ENCODE peak calls at places on chromosome 3, in seven cellular contexts. One of them, this sample, is unnamed. For H3K4me1, the result is how much of the 10 kb centered on the place peaks cover.

GRCh38 chr3:4042869-4043268 is 243.6 kb downstream of the LRRN1 start:
- DNase-seq in adrenal gland: no peak
- DNase-seq in psoas muscle: no peak
- DNase-seq in transverse colon: no peak
- DNase-seq in lower lobe of right lung: no peak
- DNase-seq in astrocyte: no peak
- DNase-seq in endothelial cell of umbilical vein: no peak
- DNase-seq in this sample: no peak

GRCh38 chr3:48157215-48157840 is 30.9 kb downstream of the CDC25A start:
- DNase-seq in astrocyte: peak
- DNase-seq in adrenal gland: no peak
- DNase-seq in endothelial cell of umbilical vein: no peak
- DNase-seq in lower lobe of right lung: peak
- DNase-seq in psoas muscle: no peak
- DNase-seq in transverse colon: no peak
- DNase-seq in this sample: no peak

GRCh38 chr3:58531956-58532355 is 5.0 kb downstream of the ACOX2 start:
- DNase-seq in astrocyte: no peak
- DNase-seq in adrenal gland: no peak
- DNase-seq in endothelial cell of umbilical vein: no peak
- DNase-seq in transverse colon: no peak
- DNase-seq in psoas muscle: no peak
- DNase-seq in lower lobe of right lung: no peak
- DNase-seq in this sample: no peak

GRCh38 chr3:126745760-126746394 is 41.8 kb downstream of the CHCHD6 start:
- DNase-seq in astrocyte: no peak
- DNase-seq in lower lobe of right lung: peak
- DNase-seq in transverse colon: peak
- DNase-seq in psoas muscle: peak
- DNase-seq in adrenal gland: peak
- DNase-seq in endothelial cell of umbilical vein: no peak
- DNase-seq in this sample: no peak

GRCh38 chr3:181610973-181611265 is 100.8 kb upstream of the SOX2 start:
- DNase-seq in endothelial cell of umbilical vein: peak
- DNase-seq in psoas muscle: no peak
- DNase-seq in astrocyte: no peak
- DNase-seq in lower lobe of right lung: no peak
- DNase-seq in transverse colon: no peak
- DNase-seq in adrenal gland: no peak
- DNase-seq in this sample: no peak

GRCh38 chr3:136979684-136980083 is 21.9 kb downstream of the IL20RB start:
- DNase-seq in lower lobe of right lung: no peak
- DNase-seq in psoas muscle: no peak
- DNase-seq in transverse colon: no peak
- DNase-seq in endothelial cell of umbilical vein: no peak
- DNase-seq in astrocyte: peak
- DNase-seq in adrenal gland: no peak
- DNase-seq in this sample: no peak

GRCh38 chr3:36403661-36404060 is 23.4 kb downstream of the STAC start:
- DNase-seq in psoas muscle: no peak
- DNase-seq in lower lobe of right lung: no peak
- DNase-seq in endothelial cell of umbilical vein: no peak
- DNase-seq in adrenal gland: no peak
- DNase-seq in transverse colon: no peak
- DNase-seq in astrocyte: no peak
- DNase-seq in this sample: no peak

GRCh38 chr3:173399001-173399400 is 1.5 kb downstream of the NLGN1 start:
- DNase-seq in adrenal gland: no peak
- DNase-seq in lower lobe of right lung: no peak
- DNase-seq in endothelial cell of umbilical vein: peak
- DNase-seq in psoas muscle: no peak
- DNase-seq in transverse colon: no peak
- DNase-seq in astrocyte: no peak
- DNase-seq in this sample: no peak

GRCh38 chr3:66392512-66392911 is 108.3 kb downstream of the LRIG1 start:
- DNase-seq in psoas muscle: no peak
- DNase-seq in endothelial cell of umbilical vein: no peak
- DNase-seq in lower lobe of right lung: no peak
- DNase-seq in astrocyte: no peak
- DNase-seq in adrenal gland: no peak
- DNase-seq in transverse colon: no peak
- DNase-seq in this sample: no peak

GRCh38 chr3:67018105-67018788 is 20.1 kb downstream of the KBTBD8 start:
- DNase-seq in lower lobe of right lung: peak
- DNase-seq in adrenal gland: peak
- DNase-seq in psoas muscle: no peak
- DNase-seq in astrocyte: no peak
- DNase-seq in endothelial cell of umbilical vein: no peak
- DNase-seq in transverse colon: peak
- DNase-seq in this sample: no peak

GRCh38 chr3:72951259-72951722 is 45.3 kb upstream of the PPP4R2 start:
- DNase-seq in endothelial cell of umbilical vein: no peak
- DNase-seq in psoas muscle: no peak
- DNase-seq in adrenal gland: no peak
- DNase-seq in lower lobe of right lung: no peak
- DNase-seq in astrocyte: no peak
- DNase-seq in transverse colon: no peak
- DNase-seq in this sample: no peak

GRCh38 chr3:72950372-72950771 is 46.2 kb upstream of the PPP4R2 start:
- DNase-seq in astrocyte: no peak
- DNase-seq in lower lobe of right lung: no peak
- DNase-seq in transverse colon: no peak
- DNase-seq in psoas muscle: no peak
- DNase-seq in endothelial cell of umbilical vein: no peak
- DNase-seq in adrenal gland: no peak
- DNase-seq in this sample: no peak

GRCh38 chr3:72953325-72953956 is 43.2 kb upstream of the PPP4R2 start:
- DNase-seq in lower lobe of right lung: no peak
- DNase-seq in psoas muscle: no peak
- DNase-seq in endothelial cell of umbilical vein: no peak
- DNase-seq in astrocyte: no peak
- DNase-seq in transverse colon: no peak
- DNase-seq in adrenal gland: peak
- DNase-seq in this sample: no peak

GRCh38 chr3:72949016-72949415 is 47.6 kb upstream of the PPP4R2 start:
- DNase-seq in astrocyte: no peak
- DNase-seq in lower lobe of right lung: no peak
- DNase-seq in endothelial cell of umbilical vein: no peak
- DNase-seq in transverse colon: no peak
- DNase-seq in psoas muscle: no peak
- DNase-seq in adrenal gland: no peak
- DNase-seq in this sample: no peak

DNA sequence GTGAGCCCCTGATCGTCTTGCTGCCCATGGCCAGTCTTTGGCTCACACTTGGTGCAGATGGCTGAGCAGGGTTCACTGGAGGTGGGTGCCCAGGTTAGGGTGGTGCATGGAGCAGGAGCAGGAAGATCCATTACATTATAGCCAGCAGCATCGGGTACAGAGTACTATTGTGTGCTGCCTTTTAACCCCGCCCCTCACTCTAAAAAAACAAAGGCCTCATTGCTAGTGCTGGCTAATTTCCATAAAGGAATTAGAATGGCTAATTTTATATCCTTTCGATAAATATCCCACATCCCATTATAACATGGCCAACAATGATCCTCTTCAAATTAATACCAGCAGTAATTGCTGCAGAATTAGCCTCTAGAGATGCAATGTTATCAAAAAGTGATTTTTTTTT is 45.8 kb upstream of the PPP4R2 start:
- DNase-seq in psoas muscle: no peak
- DNase-seq in transverse colon: no peak
- DNase-seq in lower lobe of right lung: no peak
- DNase-seq in astrocyte: no peak
- DNase-seq in endothelial cell of umbilical vein: no peak
- DNase-seq in adrenal gland: no peak
- DNase-seq in this sample: no peak
- H3K4me3 ChIP-seq in psoas muscle: no peak
- H3K4me3 ChIP-seq in transverse colon: no peak
- H3K4me3 ChIP-seq in lower lobe of right lung: no peak
- H3K4me3 ChIP-seq in astrocyte: no peak
- H3K4me3 ChIP-seq in endothelial cell of umbilical vein: no peak
- H3K4me3 ChIP-seq in adrenal gland: no peak
- H3K4me3 ChIP-seq in this sample: no peak

DNA sequence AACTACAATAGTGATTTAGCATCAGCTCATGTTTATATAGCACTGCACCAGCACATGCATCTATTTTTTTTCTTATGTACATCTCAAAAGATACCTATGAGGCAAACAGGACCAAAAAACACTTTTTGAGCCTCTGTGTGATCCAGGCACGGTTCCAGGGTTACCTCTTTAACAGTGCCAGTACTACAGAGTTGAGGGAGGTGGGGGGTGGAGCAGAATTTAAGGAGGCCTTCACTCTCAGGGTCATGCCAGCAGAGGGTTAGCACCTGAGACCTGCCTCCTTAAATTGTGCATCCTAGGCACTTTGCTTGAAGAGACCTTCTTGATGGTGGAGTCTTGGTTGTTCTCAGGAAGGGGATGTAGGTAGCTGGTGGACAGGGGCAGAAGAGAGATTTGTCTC is 150.3 kb upstream of the TBL1XR1 start:
- DNase-seq in psoas muscle: no peak
- DNase-seq in astrocyte: no peak
- DNase-seq in endothelial cell of umbilical vein: no peak
- DNase-seq in lower lobe of right lung: no peak
- DNase-seq in transverse colon: no peak
- DNase-seq in adrenal gland: no peak
- DNase-seq in this sample: no peak
- H3K4me1 ChIP-seq in psoas muscle: under half
- H3K4me1 ChIP-seq in astrocyte: under half
- H3K4me1 ChIP-seq in endothelial cell of umbilical vein: under half
- H3K4me1 ChIP-seq in lower lobe of right lung: under half
- H3K4me1 ChIP-seq in transverse colon: under half
- H3K4me1 ChIP-seq in adrenal gland: under half
- H3K4me1 ChIP-seq in this sample: under half

GRCh38 chr3:176581589-176581988 is 615.7 kb downstream of the TBL1XR1 start:
- DNase-seq in lower lobe of right lung: no peak
- DNase-seq in adrenal gland: no peak
- DNase-seq in transverse colon: no peak
- DNase-seq in astrocyte: no peak
- DNase-seq in endothelial cell of umbilical vein: no peak
- DNase-seq in psoas muscle: no peak
- DNase-seq in this sample: no peak

GRCh38 chr3:176579741-176580185 is 617.5 kb downstream of the TBL1XR1 start:
- DNase-seq in endothelial cell of umbilical vein: no peak
- DNase-seq in psoas muscle: no peak
- DNase-seq in astrocyte: peak
- DNase-seq in transverse colon: no peak
- DNase-seq in lower lobe of right lung: no peak
- DNase-seq in adrenal gland: no peak
- DNase-seq in this sample: no peak

GRCh38 chr3:176587089-176587488 is 610.2 kb downstream of the TBL1XR1 start:
- DNase-seq in endothelial cell of umbilical vein: no peak
- DNase-seq in lower lobe of right lung: no peak
- DNase-seq in adrenal gland: no peak
- DNase-seq in psoas muscle: no peak
- DNase-seq in astrocyte: no peak
- DNase-seq in transverse colon: no peak
- DNase-seq in this sample: no peak

DNA sequence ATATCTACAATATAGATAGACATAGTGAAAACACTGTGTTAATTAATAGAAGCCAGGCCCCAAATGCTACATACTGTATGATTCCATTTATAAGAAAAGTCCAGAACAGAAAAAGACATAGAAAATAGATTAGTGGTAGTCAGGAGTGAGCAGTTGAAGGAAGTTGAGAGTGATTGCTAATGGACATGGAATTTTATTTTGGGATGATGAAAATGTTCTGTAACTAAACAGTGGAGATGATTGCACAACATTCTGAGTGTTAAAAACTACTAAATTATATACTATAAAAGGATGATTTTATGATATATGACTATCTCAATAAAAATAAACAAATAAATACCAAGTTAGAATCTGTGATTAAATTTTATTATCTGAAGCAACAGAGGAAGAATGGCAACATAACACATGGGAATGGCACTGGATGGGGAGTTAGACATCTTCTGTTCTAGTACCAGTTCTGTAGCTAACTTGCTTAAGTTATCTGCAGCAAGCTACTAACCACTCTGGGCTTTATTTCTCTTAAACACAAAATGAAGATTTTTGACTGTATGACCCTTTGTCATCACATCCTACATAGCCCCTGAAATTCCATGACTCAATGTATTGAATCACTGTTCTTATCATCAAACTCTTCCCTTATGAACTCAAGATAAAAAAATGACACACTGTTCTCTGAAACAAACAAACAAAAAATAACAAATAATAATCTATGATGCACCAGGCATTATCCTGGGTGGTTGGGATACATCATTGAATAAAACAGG is 612.7 kb downstream of the TBL1XR1 start:
- DNase-seq in astrocyte: peak
- DNase-seq in transverse colon: no peak
- DNase-seq in psoas muscle: no peak
- DNase-seq in endothelial cell of umbilical vein: peak
- DNase-seq in lower lobe of right lung: no peak
- DNase-seq in adrenal gland: no peak
- DNase-seq in this sample: no peak
- H3K27ac ChIP-seq in astrocyte: no peak
- H3K27ac ChIP-seq in transverse colon: no peak
- H3K27ac ChIP-seq in psoas muscle: no peak
- H3K27ac ChIP-seq in endothelial cell of umbilical vein: no peak
- H3K27ac ChIP-seq in lower lobe of right lung: no peak
- H3K27ac ChIP-seq in adrenal gland: no peak
- H3K27ac ChIP-seq in this sample: no peak

GRCh38 chr3:111069974-111070751 is 1.5 kb upstream of the NECTIN3 start:
- DNase-seq in endothelial cell of umbilical vein: no peak
- DNase-seq in psoas muscle: peak
- DNase-seq in lower lobe of right lung: no peak
- DNase-seq in adrenal gland: peak
- DNase-seq in astrocyte: peak
- DNase-seq in transverse colon: peak
- DNase-seq in this sample: peak

GRCh38 chr3:111072016-111072891 is 638 bp downstream of the NECTIN3 start:
- DNase-seq in lower lobe of right lung: peak
- DNase-seq in adrenal gland: peak
- DNase-seq in psoas muscle: peak
- DNase-seq in astrocyte: peak
- DNase-seq in endothelial cell of umbilical vein: peak
- DNase-seq in transverse colon: peak
- DNase-seq in this sample: peak

GRCh38 chr3:111071257-111072015 is at the start of gene NECTIN3:
- DNase-seq in endothelial cell of umbilical vein: peak
- DNase-seq in adrenal gland: peak
- DNase-seq in astrocyte: peak
- DNase-seq in transverse colon: peak
- DNase-seq in psoas muscle: peak
- DNase-seq in lower lobe of right lung: peak
- DNase-seq in this sample: peak

GRCh38 chr3:111068574-111068973 is 3.0 kb upstream of the NECTIN3 start:
- DNase-seq in astrocyte: no peak
- DNase-seq in psoas muscle: no peak
- DNase-seq in transverse colon: no peak
- DNase-seq in endothelial cell of umbilical vein: no peak
- DNase-seq in adrenal gland: no peak
- DNase-seq in lower lobe of right lung: no peak
- DNase-seq in this sample: no peak

DNA sequence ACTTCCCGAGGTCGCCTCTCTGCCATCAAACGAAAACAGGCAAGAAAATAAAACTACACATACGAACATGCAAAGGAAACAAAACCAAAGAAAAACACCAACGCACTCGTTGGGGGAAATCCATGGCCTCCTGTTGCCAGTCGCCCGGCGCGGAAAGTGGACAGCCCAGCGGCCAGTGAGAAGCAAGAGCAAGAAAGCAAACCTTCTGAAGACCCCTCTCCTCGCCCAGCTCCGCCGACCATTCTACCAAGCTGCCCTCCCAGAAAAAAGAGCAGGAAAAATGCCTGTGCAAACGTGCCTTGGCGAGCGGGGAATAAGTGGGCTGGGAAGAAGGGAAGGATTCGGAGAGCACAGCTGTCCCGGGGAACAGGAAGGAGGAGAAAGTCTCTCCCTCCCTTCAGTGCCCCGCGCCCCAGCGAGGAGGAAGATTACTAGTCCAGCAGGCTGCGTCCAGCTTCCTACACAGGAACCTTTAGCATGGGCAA is 802 bp upstream of the NECTIN3 start:
- DNase-seq in transverse colon: no peak
- DNase-seq in astrocyte: no peak
- DNase-seq in endothelial cell of umbilical vein: no peak
- DNase-seq in psoas muscle: no peak
- DNase-seq in lower lobe of right lung: no peak
- DNase-seq in adrenal gland: no peak
- DNase-seq in this sample: no peak
- H3K4me3 ChIP-seq in transverse colon: peak
- H3K4me3 ChIP-seq in astrocyte: peak
- H3K4me3 ChIP-seq in endothelial cell of umbilical vein: peak
- H3K4me3 ChIP-seq in psoas muscle: peak
- H3K4me3 ChIP-seq in lower lobe of right lung: peak
- H3K4me3 ChIP-seq in adrenal gland: peak
- H3K4me3 ChIP-seq in this sample: peak

This sample was measured in aorta.